ENCODE peak calls at places on chromosomes 16 and 17, in four cellular contexts. Q is fibroblast of lung, A is ovary, R is sigmoid colon. I is an unnamed sample. For H3K4me1 and H3K27me3, the result is how much of the 10 kb centered on the place peaks cover.

GRCh38 chr17:41537614-41537954 is 9.5 kb upstream of the KRT19 start:
- DNase-seq in Q (no peak), A (no peak), R (no peak), I (no peak)

GRCh38 chr17:80203448-80204092 is 16.6 kb downstream of the SGSH start:
- DNase-seq in Q (no peak), A (no peak), R (no peak), I (no peak)

GRCh38 chr17:76827736-76828135 is 40.5 kb upstream of the MGAT5B start:
- DNase-seq in Q (no peak), A (no peak), R (no peak), I (no peak)

GRCh38 chr17:74249966-74250365 is 24.1 kb upstream of the DNAI2 start:
- DNase-seq in Q (no peak), A (no peak), R (no peak), I (no peak)

GRCh38 chr17:38873646-38874380 is 4.0 kb downstream of the LASP1 start:
- DNase-seq in Q (no peak), A (no peak), R (no peak), I (no peak)

GRCh38 chr16:3601614-3602319 is 9.6 kb downstream of the SLX4 start:
- DNase-seq in Q (no peak), A (no peak), R (peak), I (no peak)

GRCh38 chr17:37180371-37180770 is 195.4 kb upstream of the C17orf78 start:
- DNase-seq in Q (peak), A (no peak), R (no peak), I (no peak)

GRCh38 chr17:76700627-76701470 is 9.9 kb downstream of the MXRA7 start:
- DNase-seq in Q (peak), A (peak), R (peak), I (no peak)

GRCh38 chr16:17166095-17166494 is 304.7 kb downstream of the XYLT1 start:
- DNase-seq in Q (peak), A (no peak), R (no peak), I (no peak)

GRCh38 chr16:17211797-17212196 is 259.0 kb downstream of the XYLT1 start:
- DNase-seq in Q (no peak), A (no peak), R (no peak), I (no peak)

GRCh38 chr17:65503557-65503956 is 57.9 kb downstream of the AXIN2 start:
- DNase-seq in Q (no peak), A (no peak), R (peak), I (no peak)

GRCh38 chr17:78271419-78272160 is 40.2 kb downstream of the TMEM235 start:
- DNase-seq in Q (no peak), A (no peak), R (no peak), I (no peak)

GRCh38 chr17:45942284-45942683 is 47.9 kb downstream of the MAPT start:
- DNase-seq in Q (peak), A (peak), R (peak), I (peak)

GRCh38 chr17:16513858-16514257 is 21.9 kb upstream of the LRRC75A start:
- DNase-seq in Q (no peak), A (no peak), R (no peak), I (no peak)

GRCh38 chr16:23950898-23951297 is 115.1 kb downstream of the PRKCB start:
- DNase-seq in Q (no peak), A (no peak), R (no peak), I (no peak)

GRCh38 chr17:39629494-39629880 is 2.7 kb downstream of the PPP1R1B start:
- DNase-seq in Q (no peak), A (no peak), R (no peak), I (no peak)

GRCh38 chr17:79960788-79961522 is 74.7 kb downstream of the TBC1D16 start:
- DNase-seq in Q (no peak), A (no peak), R (no peak), I (no peak)

GRCh38 chr16:55494994-55495421 is 13.9 kb upstream of the LPCAT2 start:
- DNase-seq in Q (peak), A (peak), R (peak), I (no peak)

GRCh38 chr17:57158296-57158695 is 73.2 kb downstream of the AKAP1 start:
- DNase-seq in Q (no peak), A (no peak), R (no peak), I (no peak)

DNA sequence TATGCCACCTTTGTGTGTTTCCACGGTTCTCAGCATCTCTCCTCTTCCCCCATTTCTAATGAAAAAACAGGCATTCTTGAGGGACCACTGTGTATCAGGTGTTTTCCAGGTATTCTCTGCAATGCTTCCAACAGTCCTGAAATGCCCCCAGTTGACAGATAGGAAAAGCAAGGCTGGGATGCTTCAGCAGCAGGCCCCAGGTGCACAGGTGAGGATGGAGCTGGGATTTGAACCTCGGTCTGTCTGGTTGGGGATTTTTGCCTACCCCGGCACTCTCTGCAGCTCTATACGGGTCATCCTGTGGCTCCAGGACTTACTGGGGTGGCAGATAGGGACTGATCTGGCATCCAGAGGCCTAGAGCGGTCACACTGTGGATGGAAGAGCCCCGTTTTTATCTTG is 180.5 kb upstream of the GSE1 start:
- DNase-seq in Q (no peak), A (no peak), R (no peak), I (no peak)
- H3K4me1 ChIP-seq in Q (under half), A (under half), R (under half), I (under half)

DNA sequence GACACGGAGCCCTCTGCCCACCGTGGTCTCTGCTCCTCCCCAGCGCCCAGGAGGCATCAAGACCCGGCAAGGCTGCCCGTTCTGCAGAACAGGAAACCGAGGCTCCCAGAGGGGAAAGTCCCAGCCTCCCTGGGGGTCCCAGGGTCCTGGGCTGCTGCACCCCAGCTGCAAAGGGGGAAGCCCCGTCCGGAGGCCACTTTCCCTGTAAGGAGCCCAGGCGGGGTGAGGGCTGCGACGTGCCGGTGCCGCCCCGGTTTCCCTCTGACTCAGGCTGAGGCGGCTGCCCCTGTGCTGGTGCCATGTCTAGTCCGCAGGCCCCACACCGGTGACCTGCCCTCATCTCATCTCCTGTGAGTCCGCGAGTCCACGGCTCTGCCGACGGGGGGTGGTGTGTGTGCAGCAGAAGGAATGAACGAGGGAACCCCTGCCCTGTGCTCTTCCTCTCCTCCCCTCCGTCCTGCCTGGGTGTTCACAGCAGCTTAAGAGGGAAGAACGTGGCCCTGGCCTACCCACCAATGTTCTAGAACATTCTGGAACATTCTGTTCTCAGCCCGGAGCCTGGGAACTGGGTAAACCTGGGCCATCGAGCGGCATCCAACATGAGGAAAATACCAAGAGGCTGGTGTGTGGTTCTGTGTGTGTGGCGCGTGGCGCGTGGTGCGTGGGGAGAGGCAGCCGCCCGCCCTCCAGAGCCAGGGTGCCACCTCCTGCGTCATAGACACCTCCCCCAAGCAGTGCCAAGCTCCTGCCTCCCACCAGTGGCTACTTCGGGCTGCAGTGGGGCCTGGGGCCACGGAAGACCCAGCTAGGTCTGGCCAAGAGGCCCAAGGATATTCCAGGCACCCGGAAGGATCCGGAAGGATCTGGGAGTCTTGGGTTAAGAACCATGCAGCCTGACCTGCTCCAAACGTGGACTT is 7.0 kb upstream of the CBFA2T3 start:
- DNase-seq in Q (no peak), A (no peak), R (no peak), I (no peak)
- H3K27me3 ChIP-seq in Q (under half), A (under half), R (under half), I (under half)

GRCh38 chr16:31568577-31569359 is 41.1 kb downstream of the AHSP start:
- DNase-seq in Q (peak), A (no peak), R (no peak), I (no peak)
- TF ChIP-seq CTCF in Q (no peak), A (no peak), R (no peak), I (no peak)

GRCh38 chr16:10682604-10683003 is 12.1 kb downstream of the TEKT5 start:
- DNase-seq in Q (no peak), A (no peak), R (no peak), I (no peak)

GRCh38 chr16:10681310-10682308 is 13.1 kb downstream of the TEKT5 start:
- DNase-seq in Q (no peak), A (no peak), R (no peak), I (no peak)

GRCh38 chr16:10685709-10686108 is 9.0 kb downstream of the TEKT5 start:
- DNase-seq in Q (no peak), A (no peak), R (no peak), I (no peak)

GRCh38 chr16:10683160-10683559 is 11.6 kb downstream of the TEKT5 start:
- DNase-seq in Q (no peak), A (no peak), R (no peak), I (no peak)

GRCh38 chr16:10684541-10685151 is 10.1 kb downstream of the TEKT5 start:
- DNase-seq in Q (no peak), A (no peak), R (no peak), I (no peak)
- H3K4me1 ChIP-seq in Q (under half), A (under half), R (under half), I (under half)

GRCh38 chr16:12210258-12210880 is 233.8 kb downstream of the SNX29 start:
- DNase-seq in Q (no peak), A (no peak), R (no peak), I (no peak)

GRCh38 chr16:12213180-12213579 is 236.6 kb downstream of the SNX29 start:
- DNase-seq in Q (no peak), A (no peak), R (no peak), I (no peak)

GRCh38 chr16:12208341-12209035 is 232.0 kb downstream of the SNX29 start:
- DNase-seq in Q (no peak), A (no peak), R (no peak), I (no peak)

GRCh38 chr16:12211870-12212690 is 235.5 kb downstream of the SNX29 start:
- DNase-seq in Q (no peak), A (no peak), R (no peak), I (no peak)

GRCh38 chr16:12210925-12211869 is 234.7 kb downstream of the SNX29 start:
- DNase-seq in Q (no peak), A (no peak), R (no peak), I (no peak)
- H3K27me3 ChIP-seq in Q (under half), A (under half), R (under half), I (under half)

GRCh38 chr17:11336290-11336995 is 95.4 kb downstream of the SHISA6 start:
- DNase-seq in Q (no peak), A (no peak), R (no peak), I (no peak)
- TF ChIP-seq CTCF in Q (no peak), A (no peak), R (no peak), I (no peak)